ENCODE peak calls at places on chromosomes 13 and 19, in seven cellular contexts. Z is neural crest cell, H is GM23248, M is fibroblast of pulmonary artery, S is T-helper 17 cell, C is NCI-H774, A is skeletal muscle cell. X is an unnamed sample.

GRCh38 chr19:37669336-37669963 is 14.2 kb upstream of the ZFP30 start:
- DNase-seq in H (no peak), M (no peak), S (no peak), A (no peak), Z (no peak), C (no peak), X (no peak)

GRCh38 chr19:7832781-7833180 is 2.8 kb downstream of the EVI5L start:
- DNase-seq in Z (no peak), M (peak), A (no peak), H (peak), S (no peak), C (no peak), X (no peak)

GRCh38 chr19:33280351-33280921 is 21.9 kb downstream of the CEBPA start:
- DNase-seq in M (no peak), Z (no peak), H (no peak), C (no peak), S (no peak), A (no peak), X (no peak)

GRCh38 chr19:18357442-18358264 is 17.3 kb downstream of the PGPEP1 start:
- DNase-seq in M (no peak), S (no peak), C (no peak), H (no peak), A (no peak), Z (no peak), X (no peak)

GRCh38 chr13:105334211-105334610 is 1201.3 kb downstream of the EFNB2 start:
- DNase-seq in A (no peak), S (no peak), Z (no peak), M (peak), C (no peak), H (no peak), X (no peak)

GRCh38 chr19:8831373-8831772 is 731 bp downstream of the ZNF558 start:
- DNase-seq in C (no peak), H (peak), M (no peak), S (no peak), A (no peak), Z (no peak), X (no peak)

GRCh38 chr13:26602783-26603182 is 45.3 kb downstream of the WASF3 start:
- DNase-seq in S (no peak), C (no peak), H (no peak), Z (no peak), A (no peak), M (no peak), X (no peak)

GRCh38 chr19:46537136-46538097 is 41.8 kb upstream of the PNMA8B start:
- DNase-seq in H (peak), C (no peak), M (peak), S (peak), Z (peak), A (no peak), X (peak)

GRCh38 chr19:35135389-35135909 is 590 bp upstream of the LGI4 start:
- DNase-seq in C (no peak), A (no peak), H (peak), S (peak), Z (peak), M (peak), X (peak)

GRCh38 chr19:6127716-6128335 is 7.6 kb upstream of the ACSBG2 start:
- DNase-seq in S (no peak), Z (no peak), M (no peak), C (no peak), A (no peak), H (peak), X (no peak)

GRCh38 chr13:44212633-44213387 is 160.8 kb upstream of the SERP2 start:
- DNase-seq in C (no peak), A (no peak), M (peak), S (no peak), Z (no peak), H (peak), X (no peak)